ENCODE peak calls at places on chromosomes 7 and 10, in four cellular contexts. O is breast epithelium, U is cardiac muscle cell, T is uterus. S is an unnamed sample.
A peak's percentile ranks its signal among the peaks of the same experiment; 100 is the strongest.

GRCh38 chr7:100476108-100476780 is 2.8 kb downstream of the TSC22D4 start:
- DNase-seq in O (no peak), U (peak; percentile 37), T (no peak), S (no peak)

GRCh38 chr7:12162420-12163113 is 48.5 kb upstream of the TMEM106B start:
- DNase-seq in O (no peak), U (no peak), T (no peak), S (no peak)

GRCh38 chr7:27188666-27189559 is 3.9 kb upstream of the HOXA11 start:
- DNase-seq in O (peak; percentile 49), U (no peak), T (peak; percentile 79), S (peak; percentile 62)

GRCh38 chr10:95480901-95481491 is 80.2 kb downstream of the SORBS1 start:
- DNase-seq in O (no peak), U (peak; percentile 42), T (no peak), S (no peak)

GRCh38 chr10:96073722-96074121 is 30.3 kb downstream of the CCNJ start:
- DNase-seq in O (no peak), U (no peak), T (no peak), S (no peak)

GRCh38 chr7:84144480-84144879 is 50.1 kb downstream of the SEMA3A start:
- DNase-seq in O (no peak), U (no peak), T (no peak), S (no peak)

GRCh38 chr7:35758421-35758820 is 42.4 kb upstream of the SEPTIN7 start:
- DNase-seq in O (no peak), U (peak; percentile 39), T (no peak), S (no peak)

GRCh38 chr10:62760401-62760800 is 44.1 kb upstream of the ADO start:
- DNase-seq in O (no peak), U (no peak), T (no peak), S (no peak)

GRCh38 chr10:71784679-71785272 is 11.5 kb upstream of the VSIR start:
- DNase-seq in O (no peak), U (no peak), T (no peak), S (no peak)

GRCh38 chr7:80279760-80280159 is 145.1 kb downstream of the GNAI1 start:
- DNase-seq in O (no peak), U (no peak), T (peak; percentile 27), S (no peak)

GRCh38 chr10:111323567-111323966 is 246.7 kb downstream of the ADRA2A start:
- DNase-seq in O (no peak), U (no peak), T (no peak), S (no peak)

GRCh38 chr7:47354831-47355541 is 226.9 kb downstream of the TNS3 start:
- DNase-seq in O (peak; percentile 48), U (no peak), T (no peak), S (no peak)

GRCh38 chr10:97771055-97771811 is 566 bp downstream of the SFRP5 start:
- DNase-seq in O (no peak), U (peak; percentile 64), T (no peak), S (no peak)

GRCh38 chr7:151429555-151430331 is 10.2 kb downstream of the CRYGN start:
- DNase-seq in O (no peak), U (no peak), T (no peak), S (no peak)

GRCh38 chr10:78991187-78991586 is 77.6 kb upstream of the ZMIZ1 start:
- DNase-seq in O (no peak), U (no peak), T (no peak), S (no peak)

GRCh38 chr10:96747734-96748550 is 27.6 kb upstream of the PIK3AP1 start:
- DNase-seq in O (no peak), U (no peak), T (no peak), S (no peak)

GRCh38 chr10:18264466-18264865 is 124.2 kb downstream of the CACNB2 start:
- DNase-seq in O (no peak), U (no peak), T (no peak), S (no peak)

GRCh38 chr10:114548662-114549061 is 109.4 kb downstream of the ABLIM1 start:
- DNase-seq in O (no peak), U (peak; percentile 58), T (peak; percentile 56), S (no peak)

GRCh38 chr10:123556736-123557135 is 109.4 kb upstream of the GPR26 start:
- DNase-seq in O (no peak), U (no peak), T (no peak), S (no peak)

GRCh38 chr7:98228801-98229200 is 17.6 kb downstream of the BHLHA15 start:
- DNase-seq in O (no peak), U (no peak), T (no peak), S (no peak)

GRCh38 chr7:136018104-136018503 is 40.9 kb upstream of the MTPN start:
- DNase-seq in O (no peak), U (no peak), T (no peak), S (no peak)

GRCh38 chr10:62373995-62374861 is at the start of gene ZNF365:
- DNase-seq in O (peak; percentile 54), U (peak; percentile 67), T (no peak), S (peak; percentile 82)

GRCh38 chr10:89625041-89625765 is 19.8 kb downstream of the PANK1 start:
- DNase-seq in O (no peak), U (no peak), T (no peak), S (no peak)

GRCh38 chr7:107232568-107233090 is 63.8 kb downstream of the HBP1 start:
- DNase-seq in O (no peak), U (no peak), T (no peak), S (no peak)

GRCh38 chr7:7166318-7166717 is 16.0 kb upstream of the C1GALT1 start:
- DNase-seq in O (no peak), U (no peak), T (no peak), S (no peak)

GRCh38 chr7:29839302-29839701 is 33.0 kb downstream of the WIPF3 start:
- DNase-seq in O (no peak), U (no peak), T (peak; percentile 24), S (peak; percentile 82)

GRCh38 chr7:46279290-46279689 is 358.2 kb upstream of the IGFBP3 start:
- DNase-seq in O (no peak), U (no peak), T (no peak), S (no peak)

GRCh38 chr7:51013861-51014511 is 231.3 kb upstream of the GRB10 start:
- DNase-seq in O (no peak), U (no peak), T (no peak), S (no peak)

DNA sequence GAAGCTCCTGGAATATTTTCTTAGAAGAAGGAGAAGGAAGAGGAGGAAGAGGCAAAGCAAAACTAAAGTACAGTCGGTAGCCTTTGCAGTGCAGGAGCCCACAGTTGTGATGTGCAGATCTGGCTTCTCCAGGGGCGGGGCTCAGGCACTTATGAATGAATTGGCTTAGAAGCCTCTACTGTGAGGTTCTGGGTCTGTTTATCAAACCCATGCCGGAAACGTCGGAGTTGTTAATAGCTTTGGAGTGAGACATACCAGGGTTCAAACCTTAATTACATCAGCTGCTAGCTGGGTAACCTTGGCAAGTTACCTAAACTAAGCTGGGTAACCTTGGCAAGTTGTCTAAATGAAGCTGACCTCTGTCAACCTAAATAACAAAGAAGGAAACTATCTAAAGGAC is 89.3 kb upstream of the PITRM1 start:
- DNase-seq in O (no peak), U (no peak), T (no peak), S (no peak)
- H3K4me1 ChIP-seq in O (no peaks in the 10 kb centered on the region), U (no peaks in the 10 kb centered on the region), T (no peaks in the 10 kb centered on the region), S (no peaks in the 10 kb centered on the region)

GRCh38 chr7:44638611-44639557 is 32.5 kb downstream of the OGDH start:
- DNase-seq in O (no peak), U (no peak), T (peak; percentile 49), S (peak; percentile 87)
- H3K4me1 ChIP-seq in O (peaks cover 6% of the 10 kb centered on the region), U (peaks cover 35% of the 10 kb centered on the region), T (peaks cover 22% of the 10 kb centered on the region), S (peaks cover 2% of the 10 kb centered on the region)

DNA sequence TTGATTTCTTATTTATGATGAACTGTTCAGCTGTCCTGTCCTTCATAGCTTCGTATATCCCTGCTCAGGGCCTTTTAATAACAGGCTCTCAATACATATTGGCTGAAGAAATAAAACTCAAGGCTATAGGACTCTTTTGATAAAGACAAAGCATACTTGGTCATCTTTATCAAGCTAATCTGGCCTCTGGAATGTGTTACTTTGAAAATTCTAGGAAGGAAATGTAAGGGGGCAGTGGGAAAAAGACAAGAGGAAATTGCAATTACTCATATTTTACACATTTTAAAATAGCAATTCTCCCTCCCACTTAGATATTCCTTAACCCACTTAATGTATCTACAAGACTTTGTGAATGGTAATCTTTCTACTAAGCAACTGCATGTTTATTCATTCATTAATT is 94.3 kb downstream of the OSBPL3 start:
- DNase-seq in O (no peak), U (no peak), T (no peak), S (no peak)
- H3K4me1 ChIP-seq in O (no peaks in the 10 kb centered on the region), U (no peaks in the 10 kb centered on the region), T (no peaks in the 10 kb centered on the region), S (no peaks in the 10 kb centered on the region)

GRCh38 chr7:14836006-14836405 is 66.5 kb downstream of the DGKB start:
- DNase-seq in O (no peak), U (peak; percentile 8), T (no peak), S (no peak)
- H3K4me1 ChIP-seq in O (no peaks in the 10 kb centered on the region), U (peaks cover 36% of the 10 kb centered on the region), T (no peaks in the 10 kb centered on the region), S (no peaks in the 10 kb centered on the region)

GRCh38 chr7:77327067-77327931 is 88.8 kb downstream of the GSAP start:
- DNase-seq in O (no peak), U (no peak), T (no peak), S (peak; percentile 57)

GRCh38 chr7:77330169-77330882 is 85.8 kb downstream of the GSAP start:
- DNase-seq in O (no peak), U (no peak), T (peak; percentile 27), S (no peak)

GRCh38 chr7:77329466-77330168 is 86.5 kb downstream of the GSAP start:
- DNase-seq in O (no peak), U (no peak), T (no peak), S (no peak)

GRCh38 chr7:77327932-77328628 is 88.1 kb downstream of the GSAP start:
- DNase-seq in O (no peak), U (no peak), T (no peak), S (no peak)

DNA sequence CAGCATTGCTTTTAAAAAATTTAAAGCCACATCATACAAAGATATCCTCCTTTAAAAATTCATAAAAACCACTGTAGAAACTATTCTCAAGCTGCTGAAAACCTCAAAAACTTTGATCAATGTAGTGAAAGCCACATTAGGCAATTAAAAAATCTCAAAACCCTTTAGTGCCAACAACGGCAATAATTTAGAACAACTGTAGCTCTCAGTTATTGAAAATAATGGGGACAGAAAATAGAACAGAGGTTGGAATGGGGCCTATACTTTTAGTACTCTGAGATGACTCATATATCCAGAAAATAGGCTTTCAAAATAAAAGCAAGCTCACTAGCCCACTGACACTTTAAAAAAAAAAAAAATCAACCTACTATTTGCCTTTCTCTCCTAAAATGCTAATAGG is 87.5 kb downstream of the GSAP start:
- DNase-seq in O (no peak), U (no peak), T (no peak), S (no peak)
- H3K4me1 ChIP-seq in O (peaks cover 6% of the 10 kb centered on the region), U (peaks cover 2% of the 10 kb centered on the region), T (peaks cover 8% of the 10 kb centered on the region), S (no peaks in the 10 kb centered on the region)